ENCODE peak calls at places on chromosomes 6 and 20, in four cellular contexts. V, X, N and B are unnamed samples.

GRCh38 chr6:118652051-118652699 is 784 bp upstream of the CEP85L start:
- DNase-seq in V (no peak), X (no peak), N (no peak), B (no peak)

GRCh38 chr6:75065524-75065923 is 140.3 kb downstream of the COL12A1 start:
- DNase-seq in N (no peak), V (no peak), X (no peak), B (no peak)

GRCh38 chr20:63926298-63926697 is 29.9 kb downstream of the UCKL1 start:
- DNase-seq in N (no peak), X (no peak), V (no peak), B (no peak)

GRCh38 chr6:15473174-15473573 is 189.7 kb downstream of the DTNBP1 start:
- DNase-seq in X (no peak), N (no peak), V (no peak), B (no peak)

GRCh38 chr6:108797951-108798671 is 50.1 kb upstream of the ARMC2 start:
- DNase-seq in N (no peak), V (no peak), X (no peak), B (no peak)

GRCh38 chr6:139965393-139965792 is 590.9 kb upstream of the CITED2 start:
- DNase-seq in N (no peak), V (no peak), X (no peak), B (no peak)

GRCh38 chr6:168148231-168148849 is 69.3 kb upstream of the FRMD1 start:
- DNase-seq in V (no peak), X (no peak), N (no peak), B (no peak)

GRCh38 chr6:21256197-21256596 is 337.4 kb upstream of the SOX4 start:
- DNase-seq in N (no peak), X (no peak), V (no peak), B (no peak)

GRCh38 chr6:133099573-133099972 is 141.6 kb upstream of the EYA4 start:
- DNase-seq in N (no peak), X (no peak), V (peak), B (no peak)

GRCh38 chr20:37379967-37380828 is 34.3 kb downstream of the SRC start:
- DNase-seq in N (no peak), V (peak), X (no peak), B (no peak)

GRCh38 chr6:52243282-52243893 is 912 bp downstream of the IL17F start:
- DNase-seq in X (no peak), N (no peak), V (no peak), B (no peak)

GRCh38 chr6:154962751-154963150 is 32.4 kb upstream of the TIAM2 start:
- DNase-seq in X (no peak), N (no peak), V (peak), B (no peak)

GRCh38 chr6:51292659-51293058 is 474.0 kb downstream of the TFAP2B start:
- DNase-seq in X (no peak), N (no peak), V (no peak), B (no peak)

GRCh38 chr20:63664861-63665594 is 6.9 kb downstream of the RTEL1 start:
- DNase-seq in V (no peak), N (no peak), X (no peak), B (no peak)

GRCh38 chr20:50224553-50225255 is 34.1 kb downstream of the CEBPB start:
- DNase-seq in V (no peak), N (no peak), X (peak), B (no peak)

GRCh38 chr6:109379706-109380105 is 2.6 kb downstream of the CD164 start:
- DNase-seq in N (no peak), X (peak), V (no peak), B (no peak)

GRCh38 chr6:47245745-47246371 is 63.8 kb downstream of the TNFRSF21 start:
- DNase-seq in X (no peak), N (no peak), V (no peak), B (no peak)

GRCh38 chr6:129901910-129902309 is 40.8 kb upstream of the TMEM244 start:
- DNase-seq in X (peak), V (no peak), N (no peak), B (no peak)

GRCh38 chr6:4522453-4522852 is 253.8 kb upstream of the CDYL start:
- DNase-seq in N (no peak), V (no peak), X (no peak), B (no peak)

GRCh38 chr6:35496851-35497570 is at the start of gene TEAD3:
- DNase-seq in V (peak), X (peak), N (no peak), B (no peak)

GRCh38 chr6:35495258-35496035 is 1.4 kb downstream of the TEAD3 start:
- DNase-seq in V (no peak), X (no peak), N (no peak), B (no peak)

GRCh38 chr6:35494161-35494563 is 2.7 kb downstream of the TEAD3 start:
- DNase-seq in V (no peak), X (no peak), N (no peak), B (no peak)

GRCh38 chr6:35497571-35498406 is 910 bp upstream of the TEAD3 start:
- DNase-seq in V (peak), X (peak), N (no peak), B (no peak)

GRCh38 chr6:35496036-35496850 is 636 bp downstream of the TEAD3 start:
- DNase-seq in V (peak), X (peak), N (no peak), B (no peak)
- TF ChIP-seq BRCA1 in V (no peak), X (no peak), N (no peak), B (no peak)

DNA sequence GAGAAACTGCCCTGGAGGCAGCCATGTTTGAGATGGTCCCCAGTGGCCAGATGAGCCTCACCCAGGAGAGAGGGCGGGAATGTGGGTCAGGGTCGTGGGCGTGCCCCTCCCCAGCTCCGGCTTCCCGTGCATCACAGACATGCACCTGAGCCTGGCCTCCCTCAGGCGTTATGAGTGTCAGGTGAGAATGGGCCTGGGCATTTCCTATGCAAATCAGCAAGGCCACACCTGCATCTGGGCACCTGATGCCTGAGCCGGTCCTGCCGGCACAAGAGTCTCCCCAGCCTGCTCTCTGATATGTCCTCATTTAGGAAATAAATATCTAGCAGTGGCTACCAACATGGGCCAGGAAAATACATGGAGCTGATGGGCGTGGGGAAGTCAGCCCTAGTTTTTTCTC is 82.4 kb downstream of the RAMACL start:
- DNase-seq in V (no peak), N (no peak), X (no peak), B (no peak)
- TF ChIP-seq BRCA1 in V (no peak), N (no peak), X (no peak), B (no peak)

GRCh38 chr20:56200456-56200855 is 48.1 kb upstream of the MC3R start:
- DNase-seq in X (peak), N (no peak), V (peak), B (no peak)
- TF ChIP-seq BRCA1 in X (no peak), N (no peak), V (no peak), B (no peak)

GRCh38 chr6:111724505-111724904 is 118.8 kb upstream of the TRAF3IP2 start:
- DNase-seq in X (no peak), N (no peak), V (no peak), B (peak)

GRCh38 chr6:111727041-111727440 is 121.4 kb upstream of the TRAF3IP2 start:
- DNase-seq in N (no peak), V (no peak), X (no peak), B (no peak)

GRCh38 chr6:111723412-111723970 is 117.8 kb upstream of the TRAF3IP2 start:
- DNase-seq in X (no peak), N (no peak), V (no peak), B (no peak)

GRCh38 chr6:111724039-111724438 is 118.4 kb upstream of the TRAF3IP2 start:
- DNase-seq in X (no peak), N (no peak), V (no peak), B (no peak)

DNA sequence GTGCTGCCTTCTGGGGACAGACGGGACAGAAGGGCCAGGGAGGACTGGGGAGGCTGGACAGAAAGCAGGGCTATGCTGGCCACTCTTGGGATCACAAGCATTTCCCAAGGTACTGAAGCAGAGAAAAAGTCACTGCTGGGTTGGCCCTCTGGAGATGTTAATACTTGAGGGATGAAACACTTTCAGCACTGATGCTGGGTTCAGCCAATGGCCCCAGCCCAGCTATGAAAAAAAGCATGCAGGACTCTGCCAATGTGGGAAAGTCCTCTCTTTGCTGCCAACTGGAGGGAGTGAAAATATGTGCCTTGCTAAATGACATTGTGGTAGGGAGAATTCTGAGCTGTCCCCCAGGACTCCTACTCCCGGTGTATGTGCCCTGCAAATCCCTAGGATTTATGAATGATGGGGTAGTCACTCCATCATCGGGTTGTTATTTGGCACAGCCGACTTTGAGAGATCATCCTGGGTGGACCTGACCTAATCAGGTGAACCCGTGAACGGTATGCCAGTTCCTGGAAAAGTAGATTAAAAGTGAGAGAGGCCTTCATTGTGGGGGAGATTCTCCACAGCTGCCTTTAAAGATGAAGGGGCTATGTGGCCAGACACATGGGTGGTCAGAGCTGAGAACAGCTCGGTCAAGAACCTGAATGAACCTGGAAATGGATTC is 119.9 kb upstream of the TRAF3IP2 start:
- DNase-seq in N (no peak), X (no peak), V (no peak), B (no peak)
- TF ChIP-seq BRCA1 in N (no peak), X (no peak), V (no peak), B (no peak)

GRCh38 chr6:143579703-143580102 is 68.2 kb upstream of the FUCA2 start:
- DNase-seq in N (no peak), X (no peak), V (no peak), B (no peak)
- TF ChIP-seq BRCA1 in N (no peak), X (no peak), V (no peak), B (no peak)